ENCODE peak calls at places on chromosome 2, in ten cellular contexts. E is neural crest cell, P is MCF 10A, T is A549, U is ovary, F is IMR-90, V is HFFc6, Z is coronary artery, H is endothelial cell, W is astrocyte. O is an unnamed sample.

GRCh38 chr2:76050196-76050595 is 339.5 kb upstream of the GCFC2 start:
- DNase-seq in E (no peak), P (no peak), T (peak; percentile 2), U (no peak), F (no peak), V (no peak), Z (no peak), H (no peak), W (no peak), O (no peak)

GRCh38 chr2:42554392-42554791 is 14.0 kb upstream of the MTA3 start:
- DNase-seq in E (no peak), P (no peak), T (no peak), U (no peak), F (no peak), V (no peak), Z (no peak), H (no peak), W (no peak), O (no peak)

GRCh38 chr2:119821266-119821665 is 61.5 kb downstream of the PTPN4 start:
- DNase-seq in E (no peak), P (no peak), T (no peak), U (no peak), F (no peak), V (no peak), Z (no peak), H (no peak), W (no peak), O (no peak)

GRCh38 chr2:224432003-224432574 is 30.2 kb upstream of the FAM124B start:
- DNase-seq in E (no peak), P (no peak), T (no peak), U (no peak), F (no peak), V (no peak), Z (no peak), H (no peak), W (no peak), O (no peak)

GRCh38 chr2:158688722-158689121 is 106.4 kb upstream of the DAPL1 start:
- DNase-seq in E (no peak), P (peak; percentile 53), T (peak; percentile 3), U (no peak), F (peak; percentile 47), V (peak; percentile 35), Z (no peak), H (no peak), W (no peak), O (no peak)

GRCh38 chr2:45706028-45706427 is 54.6 kb downstream of the PRKCE start:
- DNase-seq in E (no peak), P (no peak), T (no peak), U (no peak), F (peak; percentile 24), V (no peak), Z (no peak), H (no peak), W (peak; percentile 16), O (no peak)

GRCh38 chr2:53545159-53546055 is 222.2 kb upstream of the CHAC2 start:
- DNase-seq in E (no peak), P (peak; percentile 4), T (no peak), U (no peak), F (no peak), V (no peak), Z (no peak), H (no peak), W (no peak), O (no peak)

GRCh38 chr2:201882353-201883095 is 76.2 kb downstream of the CDK15 start:
- DNase-seq in E (no peak), P (peak; percentile 28), T (no peak), U (no peak), F (peak; percentile 70), V (peak; percentile 61), Z (no peak), H (peak; percentile 22), W (peak; percentile 63), O (no peak)

GRCh38 chr2:168290391-168290790 is 43.0 kb upstream of the STK39 start:
- DNase-seq in E (no peak), P (no peak), T (no peak), U (no peak), F (no peak), V (no peak), Z (no peak), H (no peak), W (no peak), O (no peak)
- TF ChIP-seq CTCF in E (no peak), P (no peak), T (no peak), U (no peak), F (no peak), V (no peak), Z (no peak), H (no peak), W (no peak), O (no peak)

GRCh38 chr2:165162466-165162865 is 41.4 kb downstream of the SCN3A start:
- DNase-seq in E (no peak), P (no peak), T (no peak), U (no peak), F (no peak), V (no peak), Z (no peak), H (no peak), W (no peak), O (no peak)

GRCh38 chr2:165161510-165161909 is 42.3 kb downstream of the SCN3A start:
- DNase-seq in E (no peak), P (no peak), T (no peak), U (no peak), F (peak; percentile 61), V (no peak), Z (no peak), H (no peak), W (peak; percentile 89), O (no peak)

GRCh38 chr2:165164201-165164600 is 39.6 kb downstream of the SCN3A start:
- DNase-seq in E (no peak), P (no peak), T (no peak), U (no peak), F (peak; percentile 13), V (no peak), Z (no peak), H (no peak), W (peak; percentile 80), O (no peak)

GRCh38 chr2:165163771-165164170 is 40.1 kb downstream of the SCN3A start:
- DNase-seq in E (no peak), P (no peak), T (no peak), U (no peak), F (peak; percentile 21), V (no peak), Z (no peak), H (no peak), W (peak; percentile 75), O (no peak)
- TF ChIP-seq CTCF in E (no peak), P (no peak), T (no peak), U (no peak), F (no peak), V (no peak), Z (no peak), H (no peak), W (no peak), O (no peak)

GRCh38 chr2:6916736-6917070 is 509 bp upstream of the RNF144A start:
- DNase-seq in E (no peak), P (no peak), T (no peak), U (no peak), F (no peak), V (no peak), Z (no peak), H (no peak), W (no peak), O (no peak)

GRCh38 chr2:6916224-6916623 is 988 bp upstream of the RNF144A start:
- DNase-seq in E (no peak), P (no peak), T (no peak), U (no peak), F (no peak), V (no peak), Z (no peak), H (no peak), W (no peak), O (no peak)

GRCh38 chr2:6915399-6915798 is 1.8 kb upstream of the RNF144A start:
- DNase-seq in E (no peak), P (no peak), T (no peak), U (no peak), F (no peak), V (no peak), Z (no peak), H (no peak), W (no peak), O (no peak)

GRCh38 chr2:6917761-6918421 is 679 bp downstream of the RNF144A start:
- DNase-seq in E (peak; percentile 34), P (no peak), T (no peak), U (peak; percentile 60), F (no peak), V (no peak), Z (no peak), H (peak; percentile 49), W (no peak), O (no peak)

DNA sequence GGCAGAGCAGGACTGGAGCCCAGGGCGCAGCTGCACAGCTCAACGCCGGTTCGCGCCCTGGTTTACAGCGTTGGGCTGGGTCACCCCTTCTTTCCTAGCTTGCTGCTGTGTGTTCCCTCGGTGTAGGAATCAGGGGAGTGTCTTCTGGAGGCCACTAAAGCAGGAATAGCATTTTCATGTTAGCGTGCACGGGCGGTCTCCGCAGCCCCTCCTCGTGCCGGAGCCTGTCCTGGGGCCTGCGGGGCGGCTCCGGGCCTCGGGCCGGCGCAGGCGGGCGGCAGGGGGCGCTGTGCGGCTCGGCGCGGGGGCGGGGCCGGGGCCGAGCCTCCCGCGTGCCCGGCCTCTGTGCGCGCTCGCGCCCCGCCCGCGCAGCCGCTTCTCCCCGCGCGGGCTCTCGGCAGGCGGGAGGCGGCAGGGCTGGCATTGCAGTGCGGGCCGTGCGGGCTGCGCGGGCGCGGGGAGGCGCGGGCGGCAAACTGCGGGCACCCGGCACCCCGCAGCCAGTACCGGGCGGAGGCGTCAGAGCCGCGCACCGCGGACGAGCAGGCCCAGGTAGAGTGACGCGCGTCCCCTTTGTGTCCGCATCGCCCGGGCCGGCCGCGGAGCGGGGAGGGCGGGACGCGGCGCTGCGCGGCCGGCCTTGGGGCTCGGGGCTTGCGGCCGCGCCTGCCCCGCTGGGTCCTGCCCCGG is at the start of gene RNF144A:
- DNase-seq in E (peak; percentile 73), P (no peak), T (peak; percentile 53), U (peak; percentile 85), F (peak; percentile 12), V (no peak), Z (no peak), H (peak; percentile 85), W (no peak), O (no peak)
- TF ChIP-seq CTCF in E (peak; percentile 65), P (peak; percentile 6), T (peak; percentile 97), U (peak; percentile 54), F (peak; percentile 41), V (no peak), Z (no peak), H (peak; percentile 46), W (peak; percentile 31), O (peak; percentile 75)

GRCh38 chr2:232203936-232204335 is 174.6 kb upstream of the ALPP start:
- DNase-seq in E (no peak), P (no peak), T (no peak), U (no peak), F (no peak), V (no peak), Z (no peak), H (no peak), W (peak; percentile 53), O (no peak)

GRCh38 chr2:232203166-232203891 is 175.2 kb upstream of the ALPP start:
- DNase-seq in E (no peak), P (no peak), T (no peak), U (no peak), F (no peak), V (no peak), Z (no peak), H (no peak), W (no peak), O (no peak)

GRCh38 chr2:232207174-232207573 is 171.4 kb upstream of the ALPP start:
- DNase-seq in E (no peak), P (no peak), T (no peak), U (no peak), F (no peak), V (no peak), Z (no peak), H (no peak), W (peak; percentile 44), O (no peak)

GRCh38 chr2:232200195-232200594 is 178.4 kb upstream of the ALPP start:
- DNase-seq in E (no peak), P (no peak), T (peak; percentile 4), U (no peak), F (no peak), V (no peak), Z (no peak), H (no peak), W (no peak), O (no peak)

GRCh38 chr2:232204457-232204931 is 174.1 kb upstream of the ALPP start:
- DNase-seq in E (no peak), P (no peak), T (no peak), U (peak; percentile 79), F (no peak), V (no peak), Z (no peak), H (no peak), W (peak; percentile 65), O (no peak)
- TF ChIP-seq CTCF in E (no peak), P (no peak), T (no peak), U (no peak), F (no peak), V (no peak), Z (no peak), H (no peak), W (no peak), O (no peak)

O was measured in chondrocyte.